ENCODE peak calls at places on chromosomes 5 and 9, in seven cellular contexts. T, P, X, J, S, D and K are unnamed samples.

GRCh38 chr9:118038713-118039112 is 334.5 kb downstream of the TLR4 start:
- DNase-seq in S (no peak), P (no peak), T (no peak), X (no peak), D (no peak), J (no peak), K (no peak)

GRCh38 chr5:146494656-146495055 is 21.3 kb downstream of the GPR151 start:
- DNase-seq in P (no peak), X (no peak), S (no peak), T (no peak), J (no peak), D (no peak), K (no peak)

GRCh38 chr5:157820593-157821252 is 38.2 kb downstream of the CLINT1 start:
- DNase-seq in J (no peak), X (peak; percentile 82), T (peak; percentile 53), D (no peak), S (no peak), P (no peak), K (no peak)

GRCh38 chr5:6483880-6484382 is 35.3 kb downstream of the UBE2QL1 start:
- DNase-seq in X (no peak), S (no peak), J (no peak), D (no peak), P (no peak), T (no peak), K (no peak)

GRCh38 chr9:79700607-79701330 is 129.0 kb downstream of the TLE4 start:
- DNase-seq in J (no peak), X (no peak), T (no peak), S (no peak), P (no peak), D (no peak), K (no peak)

GRCh38 chr5:36060516-36060885 is 6.2 kb downstream of the UGT3A2 start:
- DNase-seq in T (no peak), J (no peak), X (peak; percentile 27), P (no peak), S (no peak), D (no peak), K (no peak)

GRCh38 chr5:22549876-22550671 is 303.1 kb downstream of the CDH12 start:
- DNase-seq in P (no peak), S (no peak), X (no peak), J (no peak), T (no peak), D (no peak), K (no peak)

GRCh38 chr9:132412089-132412488 is 2.1 kb downstream of the CFAP77 start:
- DNase-seq in X (peak; percentile 28), T (peak; percentile 9), P (peak; percentile 43), S (no peak), J (peak; percentile 30), D (no peak), K (no peak)

GRCh38 chr5:39451293-39451692 is 26.5 kb upstream of the DAB2 start:
- DNase-seq in T (no peak), P (no peak), J (no peak), D (no peak), S (no peak), X (no peak), K (no peak)

GRCh38 chr5:149060325-149060724 is 2.5 kb downstream of the SH3TC2 start:
- DNase-seq in P (no peak), X (peak; percentile 66), D (no peak), J (no peak), S (no peak), T (peak; percentile 54), K (no peak)

GRCh38 chr5:10633271-10634049 is 69.6 kb downstream of the ANKRD33B start:
- DNase-seq in T (no peak), X (no peak), J (peak; percentile 50), S (no peak), D (no peak), P (peak; percentile 66), K (no peak)

GRCh38 chr9:69542048-69542447 is 130.1 kb downstream of the APBA1 start:
- DNase-seq in P (no peak), S (no peak), J (no peak), X (no peak), T (no peak), D (no peak), K (no peak)

GRCh38 chr9:121972501-121972981 is 120.6 kb downstream of the TTLL11 start:
- DNase-seq in X (no peak), J (no peak), S (no peak), D (no peak), T (peak; percentile 69), P (no peak), K (peak; percentile 26)

GRCh38 chr9:71741841-71742648 is 26.3 kb downstream of the CEMIP2 start:
- DNase-seq in X (peak; percentile 97), S (no peak), T (no peak), J (no peak), D (no peak), P (no peak), K (no peak)

GRCh38 chr9:115845648-115846312 is 307.8 kb upstream of the PAPPA start:
- DNase-seq in P (no peak), S (no peak), T (peak; percentile 62), J (no peak), D (no peak), X (peak; percentile 94), K (no peak)

GRCh38 chr9:33813712-33814641 is 3.0 kb upstream of the UBE2R2 start:
- DNase-seq in S (no peak), T (peak; percentile 59), J (no peak), D (no peak), P (no peak), X (peak; percentile 67), K (no peak)

GRCh38 chr9:109880276-109881169 is 100.5 kb downstream of the PALM2AKAP2 start:
- DNase-seq in S (no peak), D (no peak), P (peak; percentile 18), X (peak; percentile 70), T (peak; percentile 64), J (peak; percentile 32), K (peak; percentile 13)

GRCh38 chr5:115170924-115171510 is 1.3 kb upstream of the TRIM36 start:
- DNase-seq in D (no peak), T (no peak), P (no peak), J (no peak), S (no peak), X (peak; percentile 5), K (no peak)

GRCh38 chr9:132562313-132562588 is 20.2 kb upstream of the BARHL1 start:
- DNase-seq in D (no peak), T (no peak), J (no peak), P (no peak), X (no peak), S (no peak), K (no peak)

GRCh38 chr5:37554938-37555337 is 175.8 kb downstream of the WDR70 start:
- DNase-seq in D (no peak), P (no peak), X (peak; percentile 23), T (no peak), J (no peak), S (no peak), K (no peak)

GRCh38 chr5:129460951-129461815 is 1.1 kb downstream of the ADAMTS19 start:
- DNase-seq in J (peak; percentile 8), S (no peak), T (no peak), P (peak; percentile 12), X (peak; percentile 9), D (no peak), K (no peak)

GRCh38 chr9:127388037-127388855 is 8.7 kb upstream of the SLC2A8 start:
- DNase-seq in D (peak; percentile 75), J (peak; percentile 81), P (peak; percentile 81), X (peak; percentile 99), S (no peak), T (peak; percentile 98), K (peak; percentile 31)

GRCh38 chr9:105921057-105921721 is 226.8 kb downstream of the TMEM38B start:
- DNase-seq in P (no peak), J (no peak), D (no peak), T (peak; percentile 50), S (no peak), X (peak; percentile 3), K (no peak)

GRCh38 chr9:94909250-94909894 is 182.9 kb downstream of the AOPEP start:
- DNase-seq in T (no peak), J (peak; percentile 20), D (no peak), P (peak; percentile 5), X (no peak), S (no peak), K (no peak)